ENCODE peak calls at places on chromosomes 4 and X, in six cellular contexts. J, G, F, H, B and K are unnamed samples. For H3K4me1, the result is how much of the 10 kb centered on the place peaks cover.

GRCh38 chrX:17567173-17567572 is 170.1 kb upstream of the SCML1 start:
- ATAC-seq in J (no peak), G (no peak), F (no peak), H (no peak), B (no peak), K (no peak)

GRCh38 chrX:43745938-43746721 is 90.0 kb downstream of the MAOA start:
- ATAC-seq in J (no peak), G (no peak), F (no peak), H (no peak), B (no peak), K (no peak)

GRCh38 chr4:172055498-172055897 is 242.3 kb downstream of the GALNTL6 start:
- ATAC-seq in J (no peak), G (peak), F (no peak), H (no peak), B (peak), K (no peak)

GRCh38 chr4:38788327-38788726 is 5.5 kb upstream of the TLR10 start:
- ATAC-seq in J (peak), G (no peak), F (no peak), H (no peak), B (no peak), K (no peak)

GRCh38 chrX:100973411-100973810 is 3.9 kb downstream of the ARL13A start:
- ATAC-seq in J (peak), G (no peak), F (no peak), H (no peak), B (no peak), K (no peak)

GRCh38 chr4:102521570-102522553 is 20.7 kb downstream of the NFKB1 start:
- ATAC-seq in J (no peak), G (peak), F (no peak), H (no peak), B (no peak), K (no peak)

GRCh38 chr4:90419124-90419711 is 292.0 kb downstream of the CCSER1 start:
- ATAC-seq in J (peak), G (peak), F (peak), H (peak), B (no peak), K (no peak)

GRCh38 chr4:42148453-42148852 is 4.0 kb downstream of the BEND4 start:
- ATAC-seq in J (no peak), G (no peak), F (no peak), H (no peak), B (no peak), K (no peak)

GRCh38 chr4:89306486-89307184 is 965 bp downstream of the GPRIN3 start:
- ATAC-seq in J (peak), G (no peak), F (no peak), H (no peak), B (no peak), K (no peak)

GRCh38 chrX:1378306-1378758 is 13.6 kb downstream of the SLC25A6 start:
- ATAC-seq in J (peak), G (no peak), F (peak), H (peak), B (no peak), K (peak)

GRCh38 chr4:25863906-25864418 is 1.2 kb upstream of the SEL1L3 start:
- ATAC-seq in J (no peak), G (no peak), F (peak), H (no peak), B (no peak), K (no peak)

GRCh38 chrX:10062352-10062751 is 94.4 kb upstream of the CLCN4 start:
- ATAC-seq in J (no peak), G (peak), F (no peak), H (no peak), B (no peak), K (no peak)

GRCh38 chr4:173195708-173196107 is 27.1 kb downstream of the GALNT7 start:
- ATAC-seq in J (no peak), G (peak), F (no peak), H (no peak), B (no peak), K (no peak)

GRCh38 chrX:40439625-40440532 is 140.9 kb upstream of the ATP6AP2 start:
- ATAC-seq in J (no peak), G (no peak), F (no peak), H (no peak), B (no peak), K (no peak)

GRCh38 chrX:75156537-75156945 is 458 bp upstream of the ABCB7 start:
- ATAC-seq in J (peak), G (no peak), F (no peak), H (peak), B (no peak), K (peak)

GRCh38 chr4:22322996-22323395 is 192.9 kb downstream of the ADGRA3 start:
- ATAC-seq in J (no peak), G (no peak), F (no peak), H (no peak), B (no peak), K (no peak)

GRCh38 chr4:1907848-1908525 is 36.8 kb downstream of the NSD2 start:
- ATAC-seq in J (no peak), G (no peak), F (no peak), H (no peak), B (no peak), K (no peak)

GRCh38 chr4:2937146-2937857 is 25.9 kb downstream of the NOP14 start:
- ATAC-seq in J (no peak), G (peak), F (peak), H (no peak), B (no peak), K (no peak)

GRCh38 chrX:57822398-57822797 is 87.9 kb downstream of the ZXDA start:
- ATAC-seq in J (no peak), G (no peak), F (no peak), H (no peak), B (no peak), K (no peak)

GRCh38 chr4:134085525-134085924 is 116.1 kb downstream of the PABPC4L start:
- ATAC-seq in J (no peak), G (no peak), F (no peak), H (no peak), B (no peak), K (no peak)

GRCh38 chrX:152637649-152638442 is at the start of gene GABRQ:
- ATAC-seq in J (peak), G (no peak), F (no peak), H (peak), B (peak), K (no peak)

GRCh38 chr4:13977755-13978154 is 350.2 kb upstream of the BOD1L1 start:
- ATAC-seq in J (no peak), G (no peak), F (no peak), H (no peak), B (no peak), K (no peak)

GRCh38 chr4:571838-572572 is 4.1 kb downstream of the TMEM271 start:
- ATAC-seq in J (no peak), G (no peak), F (no peak), H (no peak), B (no peak), K (no peak)

GRCh38 chr4:26031704-26032103 is 117.7 kb downstream of the SMIM20 start:
- ATAC-seq in J (no peak), G (no peak), F (no peak), H (no peak), B (no peak), K (no peak)

GRCh38 chr4:26238782-26239647 is 81.8 kb upstream of the RBPJ start:
- ATAC-seq in J (no peak), G (no peak), F (peak), H (peak), B (no peak), K (peak)

GRCh38 chr4:62548108-62548524 is 1348.0 kb downstream of the ADGRL3 start:
- ATAC-seq in J (no peak), G (peak), F (peak), H (no peak), B (no peak), K (no peak)

GRCh38 chrX:915427-916234 is 285.0 kb downstream of the SHOX start:
- ATAC-seq in J (peak), G (no peak), F (peak), H (peak), B (no peak), K (no peak)

GRCh38 chr4:112222219-112222955 is 9.2 kb upstream of the AP1AR start:
- ATAC-seq in J (no peak), G (no peak), F (no peak), H (no peak), B (no peak), K (no peak)

GRCh38 chr4:83516042-83516772 is 19.7 kb upstream of the GPAT3 start:
- ATAC-seq in J (no peak), G (no peak), F (no peak), H (no peak), B (no peak), K (no peak)

GRCh38 chrX:1164322-1165288 is 47.8 kb downstream of the CRLF2 start:
- ATAC-seq in J (peak), G (peak), F (no peak), H (no peak), B (no peak), K (peak)

GRCh38 chr4:66351761-66352160 is 681.5 kb upstream of the EPHA5 start:
- ATAC-seq in J (no peak), G (no peak), F (no peak), H (no peak), B (no peak), K (no peak)

GRCh38 chr4:28799696-28800095 is 1920.5 kb upstream of the PCDH7 start:
- ATAC-seq in J (no peak), G (no peak), F (no peak), H (no peak), B (no peak), K (no peak)

GRCh38 chrX:72169008-72169728 is 12.4 kb upstream of the PIN4 start:
- ATAC-seq in J (no peak), G (no peak), F (no peak), H (no peak), B (peak), K (no peak)

GRCh38 chr4:55851885-55852284 is 1.6 kb upstream of the EXOC1 start:
- ATAC-seq in J (no peak), G (no peak), F (peak), H (no peak), B (no peak), K (no peak)

GRCh38 chrX:27728291-27728690 is 79.5 kb upstream of the MAGEB10 start:
- ATAC-seq in J (no peak), G (no peak), F (no peak), H (no peak), B (no peak), K (no peak)

GRCh38 chr4:115101675-115102074 is 11.7 kb downstream of the NDST4 start:
- ATAC-seq in J (no peak), G (no peak), F (no peak), H (no peak), B (no peak), K (no peak)

DNA sequence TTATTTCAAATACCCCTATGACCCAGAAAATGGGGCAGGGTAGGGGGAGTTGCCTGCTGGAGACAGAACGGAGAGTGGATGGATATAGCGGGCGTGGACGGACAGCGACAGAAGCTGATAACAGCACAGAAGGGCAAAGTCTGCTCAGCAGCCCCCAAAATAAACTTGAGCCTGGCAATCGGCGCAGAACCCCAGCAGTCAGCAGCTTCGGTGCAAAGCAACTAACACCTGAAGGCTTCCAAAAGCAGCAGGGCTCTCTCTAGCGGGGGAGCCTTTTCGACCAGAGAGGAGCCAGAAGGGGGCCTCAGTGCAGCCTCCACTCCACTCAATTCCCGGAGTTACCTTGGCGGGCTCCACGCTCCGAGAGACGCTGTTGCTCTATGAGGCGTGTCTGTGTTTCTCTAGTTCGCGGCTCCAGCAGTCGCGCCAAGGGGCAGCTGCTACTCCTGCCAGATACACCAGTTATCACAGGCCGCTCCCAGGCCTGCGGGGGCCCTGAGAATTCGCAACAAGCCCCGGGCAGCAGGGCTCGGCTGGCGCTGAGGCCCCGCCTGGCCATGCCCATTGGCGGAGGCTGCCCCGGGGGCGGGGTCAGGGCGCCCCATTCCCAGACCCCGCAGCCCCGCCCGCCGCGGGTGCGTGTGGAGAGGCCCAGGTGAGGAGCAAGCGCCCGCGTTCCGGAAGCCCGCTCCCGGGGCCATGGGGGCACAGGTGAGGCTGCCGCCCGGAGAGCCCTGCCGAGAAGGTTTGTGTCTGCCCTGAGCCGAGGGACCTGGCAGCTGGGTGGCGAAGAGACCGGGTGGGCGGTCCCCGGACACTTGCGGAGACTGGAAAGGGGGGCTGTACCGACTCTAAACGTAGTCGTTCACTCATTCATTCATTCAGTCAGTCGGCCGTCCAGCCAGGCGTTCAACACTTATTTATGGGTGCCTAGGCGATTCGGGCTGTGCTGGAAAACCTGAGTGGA is at the start of the genes CNGA1 and NIPAL1:
- ATAC-seq in J (peak), G (peak), F (peak), H (peak), B (peak), K (peak)
- TF ChIP-seq POLR2A in J (no peak), G (peak), F (no peak), H (peak), B (no peak), K (no peak)

GRCh38 chr4:40221744-40222143 is 24.9 kb downstream of the RHOH start:
- ATAC-seq in J (no peak), G (no peak), F (no peak), H (no peak), B (no peak), K (no peak)
- H3K4me1 ChIP-seq in J (under half), G (under half), F (under half), H (under half), B (under half), K (under half)

GRCh38 chr4:185567828-185568442 is 32.6 kb upstream of the PDLIM3 start:
- ATAC-seq in J (no peak), G (no peak), F (peak), H (peak), B (no peak), K (peak)

GRCh38 chr4:185565696-185566095 is 30.4 kb upstream of the PDLIM3 start:
- ATAC-seq in J (no peak), G (no peak), F (no peak), H (no peak), B (no peak), K (no peak)

GRCh38 chr4:185566425-185566824 is 31.1 kb upstream of the PDLIM3 start:
- ATAC-seq in J (no peak), G (peak), F (no peak), H (peak), B (peak), K (no peak)

GRCh38 chr4:185564355-185564754 is 29.0 kb upstream of the PDLIM3 start:
- ATAC-seq in J (no peak), G (no peak), F (no peak), H (no peak), B (no peak), K (no peak)

DNA sequence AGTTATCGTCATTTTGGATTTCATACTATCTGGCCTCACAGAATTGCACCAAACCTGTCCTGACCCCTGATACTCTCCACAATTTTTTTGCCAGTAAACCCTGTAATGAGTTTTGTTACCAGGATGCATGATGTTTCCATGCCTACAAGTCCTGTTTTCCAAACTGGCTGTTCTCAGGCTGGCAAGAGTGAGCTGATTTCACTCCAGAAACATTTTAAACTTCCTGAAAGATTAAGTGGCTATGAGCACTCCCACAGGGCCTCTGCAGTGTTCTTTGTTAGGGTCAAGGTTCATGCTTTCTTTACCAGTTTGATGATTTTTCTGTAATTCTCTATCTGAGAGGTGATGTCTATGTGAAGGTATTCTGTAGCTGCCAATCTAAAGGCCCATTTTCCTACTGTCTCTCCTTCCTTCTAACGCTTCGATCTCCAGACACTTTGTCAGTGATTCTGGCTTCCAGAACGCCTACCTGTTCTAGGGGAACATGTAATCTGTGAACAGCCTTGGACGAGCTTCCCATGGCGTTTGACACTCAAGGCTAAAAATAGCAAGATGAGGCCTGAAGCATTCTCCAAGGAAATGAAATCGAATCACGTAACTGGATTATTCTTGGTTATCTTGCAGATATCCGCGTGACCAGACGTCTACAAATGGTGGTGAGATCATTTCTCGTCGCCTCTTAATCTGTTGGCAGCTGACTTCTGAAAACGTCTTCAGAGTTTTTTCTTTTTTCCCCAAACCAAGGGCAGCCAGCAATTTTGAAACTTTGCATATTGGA is 31.9 kb upstream of the PDLIM3 start:
- ATAC-seq in J (no peak), G (no peak), F (peak), H (peak), B (peak), K (peak)
- TF ChIP-seq EP300 in J (no peak), G (no peak), F (peak), H (no peak), B (no peak), K (peak)

DNA sequence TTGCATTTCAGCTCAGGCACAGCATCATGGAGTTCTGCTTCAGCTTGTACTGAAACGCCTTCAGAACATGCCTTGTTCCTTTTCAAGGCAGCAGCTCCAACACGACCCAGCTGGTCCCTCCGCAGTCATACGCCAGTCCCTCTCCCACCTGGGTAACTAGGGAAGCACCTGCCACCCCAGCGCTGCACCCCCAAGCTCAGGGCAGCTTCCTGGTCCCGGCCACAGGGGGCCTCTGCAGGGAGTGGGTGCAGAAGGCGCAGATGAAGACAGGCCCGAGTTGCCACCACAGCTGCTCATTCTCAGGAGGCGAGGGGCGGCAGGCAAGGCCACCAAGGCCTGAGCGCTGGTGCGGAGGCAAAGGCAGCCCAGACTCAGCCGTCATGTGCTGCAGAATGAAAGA is 21.8 kb downstream of the WDR1 start:
- ATAC-seq in J (no peak), G (no peak), F (no peak), H (no peak), B (no peak), K (no peak)
- TF ChIP-seq POLR2A in J (no peak), G (peak), F (no peak), H (no peak), B (no peak), K (no peak)